ENCODE peak calls at places on chromosome 19, in eight cellular contexts. H is fibroblast of the aortic adventitia, X is adrenal gland, R is heart right ventricle, Z is skeletal muscle cell, G is Peyer's patch, F is lower leg skin, P is cardiac fibroblast. O is an unnamed sample.

GRCh38 chr19:18150776-18151624 is 2.0 kb upstream of the PIK3R2 start:
- DNase-seq in X (peak; percentile 42), Z (no peak), G (no peak), P (no peak), F (no peak), H (no peak), R (no peak), O (no peak)

GRCh38 chr19:6023085-6023682 is 45.2 kb upstream of the RANBP3 start:
- DNase-seq in X (no peak), P (peak; percentile 63), Z (no peak), H (peak; percentile 54), R (no peak), F (no peak), G (no peak), O (no peak)

GRCh38 chr19:55777528-55777927 is 8.6 kb downstream of the RFPL4AL1 start:
- DNase-seq in X (no peak), P (no peak), Z (no peak), R (no peak), H (no peak), G (no peak), F (no peak), O (no peak)

GRCh38 chr19:51084505-51084904 is 1.8 kb upstream of the KLK14 start:
- DNase-seq in R (no peak), X (no peak), F (no peak), H (no peak), Z (no peak), G (no peak), P (no peak), O (no peak)

GRCh38 chr19:56217039-56217949 is 15.2 kb downstream of the ZSCAN5C start:
- DNase-seq in P (peak; percentile 40), X (peak; percentile 24), G (no peak), H (peak; percentile 17), F (peak; percentile 16), Z (no peak), R (peak; percentile 4), O (peak; percentile 9)

GRCh38 chr19:11377237-11377636 is 2.8 kb downstream of the SWSAP1 start:
- DNase-seq in Z (peak; percentile 69), H (peak; percentile 91), P (peak; percentile 88), X (peak; percentile 77), R (no peak), G (no peak), F (peak; percentile 44), O (peak; percentile 94)

GRCh38 chr19:56837492-56837891 is 3.0 kb downstream of the PEG3 start:
- DNase-seq in F (peak; percentile 41), H (no peak), P (no peak), G (no peak), R (peak; percentile 83), X (peak; percentile 90), Z (no peak), O (no peak)

GRCh38 chr19:14416743-14417214 is 2.4 kb downstream of the DDX39A start:
- DNase-seq in F (no peak), P (no peak), R (no peak), H (peak; percentile 41), X (no peak), G (peak; percentile 64), Z (no peak), O (no peak)

GRCh38 chr19:37243206-37243632 is 25.2 kb downstream of the ZNF383 start:
- DNase-seq in G (no peak), F (no peak), P (peak; percentile 8), H (no peak), R (no peak), Z (no peak), X (no peak), O (no peak)

GRCh38 chr19:37227996-37228395 is 10.0 kb downstream of the ZNF383 start:
- DNase-seq in Z (no peak), X (no peak), F (no peak), G (no peak), R (no peak), H (no peak), P (peak; percentile 11), O (peak; percentile 10)

GRCh38 chr19:32195706-32196610 is 149.5 kb upstream of the ZNF507 start:
- DNase-seq in Z (no peak), F (no peak), X (no peak), R (no peak), P (no peak), H (no peak), G (no peak), O (no peak)

GRCh38 chr19:36028313-36029041 is 4.2 kb downstream of the CLIP3 start:
- DNase-seq in H (no peak), Z (no peak), R (no peak), X (no peak), P (no peak), F (no peak), G (no peak), O (no peak)

GRCh38 chr19:40256511-40256910 is 28.6 kb downstream of the AKT2 start:
- DNase-seq in H (no peak), X (no peak), P (no peak), R (no peak), F (no peak), Z (no peak), G (no peak), O (no peak)

GRCh38 chr19:39045506-39045905 is 13.2 kb upstream of the FBXO27 start:
- DNase-seq in Z (no peak), F (no peak), G (no peak), H (no peak), R (no peak), X (no peak), P (no peak), O (no peak)

DNA sequence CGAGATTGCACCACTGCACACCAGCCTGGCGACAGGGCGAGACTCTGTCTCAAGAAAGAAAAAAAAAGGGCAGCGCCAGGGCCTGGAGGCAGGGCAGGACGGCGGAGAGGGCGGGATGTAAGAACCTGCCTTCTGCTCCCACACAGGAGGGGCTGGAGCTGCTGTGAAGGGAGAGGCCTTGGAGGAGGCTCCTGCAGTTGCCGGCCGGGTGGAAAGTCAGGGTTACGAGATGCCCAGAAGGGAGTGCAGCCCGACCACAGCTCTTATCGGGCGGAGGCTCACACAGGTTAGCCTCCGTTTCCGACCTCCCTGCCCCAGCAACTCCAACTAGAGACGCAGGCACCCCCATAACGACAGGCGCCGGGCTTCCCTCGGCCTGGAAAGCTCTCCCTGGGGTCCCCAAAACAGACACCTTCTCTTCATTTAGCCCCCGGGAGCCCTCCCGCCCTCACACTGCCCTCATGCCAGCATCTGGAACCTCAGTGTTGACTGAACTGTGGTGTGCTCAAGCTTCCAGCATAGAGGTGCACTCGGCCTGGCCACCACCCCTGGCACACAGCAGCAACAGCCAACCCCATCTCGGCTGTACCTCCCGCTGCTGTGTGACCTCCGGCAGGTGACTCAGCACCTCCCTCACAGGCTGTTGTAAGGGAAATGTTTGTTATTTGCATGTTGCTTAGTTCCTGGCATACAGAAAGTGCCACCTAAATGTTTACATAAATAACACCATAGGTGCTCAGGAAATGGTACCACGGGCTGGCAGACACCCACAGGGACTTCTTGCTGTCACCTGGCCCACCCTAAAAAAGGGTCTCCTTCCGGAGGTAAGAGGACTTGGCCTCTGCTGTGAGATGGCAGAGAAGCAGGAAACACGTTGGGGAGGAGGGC is 1.3 kb downstream of the PLPP2 start:
- DNase-seq in G (no peak), R (no peak), F (peak; percentile 58), Z (no peak), H (no peak), X (peak; percentile 61), P (peak; percentile 58), O (peak; percentile 63)
- H3K4me3 ChIP-seq in G (peak overlapping the region; percentile 42), R (no peak overlapping the region), F (no peak overlapping the region), Z (peak overlapping the region; percentile 53), H (peak overlapping the region; percentile 69), X (no peak overlapping the region), P (no peak overlapping the region), O (peak overlapping the region; percentile 50)

GRCh38 chr19:15463865-15464371 is 426 bp downstream of the RASAL3 start:
- DNase-seq in R (no peak), F (no peak), P (no peak), Z (no peak), G (peak; percentile 77), H (no peak), X (no peak), O (no peak)
- H3K4me3 ChIP-seq in R (peak overlapping the region; percentile 43), F (no peak overlapping the region), P (no peak overlapping the region), Z (no peak overlapping the region), G (peak overlapping the region; percentile 67), H (no peak overlapping the region), X (peak overlapping the region; percentile 4), O (no peak overlapping the region)

GRCh38 chr19:33883869-33884519 is 87.3 kb downstream of the KCTD15 start:
- DNase-seq in R (peak; percentile 62), H (no peak), G (no peak), X (peak; percentile 57), F (no peak), P (peak; percentile 23), Z (no peak), O (no peak)
- H3K4me3 ChIP-seq in R (peak overlapping the region; percentile 13), H (no peak overlapping the region), G (no peak overlapping the region), X (no peak overlapping the region), F (no peak overlapping the region), P (no peak overlapping the region), Z (peak overlapping the region; percentile 0), O (no peak overlapping the region)

DNA sequence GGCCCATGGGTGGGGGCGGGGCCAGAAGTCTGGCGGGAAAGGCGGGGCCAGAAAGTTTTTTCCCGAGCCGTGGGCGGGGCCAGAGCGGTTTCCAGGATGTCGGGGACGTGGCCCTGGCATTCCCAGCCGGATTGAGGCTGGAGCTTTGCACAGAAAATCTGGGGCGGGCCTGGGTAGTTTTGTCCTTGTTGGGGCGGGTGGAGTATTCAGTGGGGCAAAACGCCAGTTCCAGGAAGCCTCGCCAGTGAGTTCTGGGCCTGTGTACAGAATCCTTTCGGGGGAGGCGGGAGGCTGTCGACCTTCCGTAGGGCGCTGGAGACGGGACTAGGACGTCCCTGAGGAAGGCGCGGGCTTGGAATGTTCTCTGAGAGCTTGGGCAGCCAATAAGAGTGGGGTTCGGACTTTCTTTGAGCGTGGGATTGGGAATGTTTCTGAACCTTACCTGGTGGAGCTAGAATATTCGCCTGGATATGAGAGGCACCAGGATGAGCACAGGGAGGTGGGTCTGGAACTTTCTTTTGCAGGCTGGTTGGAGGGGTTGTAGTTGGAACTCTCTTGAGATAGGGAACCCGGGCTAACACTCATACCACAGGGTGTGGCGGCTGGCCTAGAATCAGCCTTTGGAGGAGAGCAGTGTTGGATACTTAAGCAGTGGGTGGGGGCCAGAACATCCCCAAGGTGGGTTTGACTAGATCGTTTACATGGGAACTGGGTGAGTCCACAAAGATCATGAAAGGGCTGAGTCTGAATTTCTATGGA is 1.3 kb downstream of the CCDC9 start:
- DNase-seq in H (peak; percentile 59), G (no peak), Z (no peak), R (no peak), P (no peak), X (no peak), F (peak; percentile 59), O (no peak)
- H3K4me3 ChIP-seq in H (peak overlapping the region; percentile 74), G (peak overlapping the region; percentile 70), Z (peak overlapping the region; percentile 69), R (peak overlapping the region; percentile 61), P (peak overlapping the region; percentile 44), X (peak overlapping the region; percentile 11), F (peak overlapping the region; percentile 9), O (peak overlapping the region; percentile 62)

GRCh38 chr19:44872661-44873060 is 18.4 kb upstream of the TOMM40 start:
- DNase-seq in X (no peak), F (no peak), G (no peak), Z (no peak), P (no peak), R (no peak), H (no peak), O (no peak)

GRCh38 chr19:44874317-44874716 is 16.7 kb upstream of the TOMM40 start:
- DNase-seq in Z (no peak), R (no peak), G (no peak), P (no peak), X (no peak), F (no peak), H (no peak), O (no peak)

GRCh38 chr19:44876930-44877530 is 14.0 kb upstream of the TOMM40 start:
- DNase-seq in X (no peak), F (no peak), P (no peak), G (no peak), R (no peak), Z (no peak), H (no peak), O (no peak)

GRCh38 chr19:44878119-44878865 is 12.8 kb upstream of the TOMM40 start:
- DNase-seq in Z (no peak), R (no peak), P (no peak), G (no peak), H (no peak), X (no peak), F (no peak), O (no peak)

GRCh38 chr19:44875666-44876418 is 15.2 kb upstream of the TOMM40 start:
- DNase-seq in F (no peak), R (no peak), G (no peak), Z (no peak), H (no peak), X (no peak), P (peak; percentile 67), O (no peak)
- H3K4me3 ChIP-seq in F (no peak overlapping the region), R (no peak overlapping the region), G (no peak overlapping the region), Z (no peak overlapping the region), H (no peak overlapping the region), X (no peak overlapping the region), P (no peak overlapping the region), O (no peak overlapping the region)